ENCODE peak calls at places on chromosomes 6 and 20, in five cellular contexts. Q is mesenchymal stem cell, R is trophoblast cell, N is neuronal stem cell, J is IMR-90. U is an unnamed sample.

GRCh38 chr20:43982016-43982415 is 67.4 kb downstream of the TOX2 start:
- DNase-seq in Q (no peak), R (no peak), N (no peak), J (no peak), U (no peak)

GRCh38 chr6:57283096-57283495 is 34.3 kb upstream of the PRIM2 start:
- DNase-seq in Q (no peak), R (no peak), N (no peak), J (no peak), U (no peak)

GRCh38 chr6:17666646-17667045 is 40.1 kb downstream of the NUP153 start:
- DNase-seq in Q (no peak), R (no peak), N (no peak), J (no peak), U (no peak)

GRCh38 chr20:47705497-47705856 is 79.8 kb downstream of the SULF2 start:
- DNase-seq in Q (no peak), R (no peak), N (no peak), J (no peak), U (no peak)

GRCh38 chr20:41006126-41006935 is 22.3 kb upstream of the TOP1 start:
- DNase-seq in Q (no peak), R (no peak), N (no peak), J (no peak), U (no peak)

GRCh38 chr6:13553646-13554045 is 20.8 kb upstream of the SIRT5 start:
- DNase-seq in Q (no peak), R (peak; percentile 93), N (no peak), J (no peak), U (no peak)

GRCh38 chr6:79764758-79765157 is 133.6 kb downstream of the SH3BGRL2 start:
- DNase-seq in Q (no peak), R (no peak), N (no peak), J (no peak), U (no peak)

GRCh38 chr20:23225407-23226060 is 125.1 kb upstream of the NXT1 start:
- DNase-seq in Q (peak; percentile 98), R (peak; percentile 54), N (no peak), J (peak; percentile 82), U (no peak)

GRCh38 chr6:69907981-69908498 is 41.7 kb downstream of the COL19A1 start:
- DNase-seq in Q (peak; percentile 46), R (no peak), N (no peak), J (peak; percentile 26), U (no peak)

GRCh38 chr6:169799474-169799926 is 48.1 kb downstream of the ERMARD start:
- DNase-seq in Q (no peak), R (no peak), N (no peak), J (no peak), U (no peak)

GRCh38 chr6:26388441-26388840 is 5.5 kb downstream of the BTN2A2 start:
- DNase-seq in Q (peak; percentile 23), R (no peak), N (no peak), J (peak; percentile 71), U (no peak)

GRCh38 chr6:157879034-157879872 is 56.2 kb downstream of the SNX9 start:
- DNase-seq in Q (no peak), R (no peak), N (no peak), J (no peak), U (no peak)

GRCh38 chr20:10551732-10552724 is 116.9 kb downstream of the SLX4IP start:
- DNase-seq in Q (peak; percentile 33), R (no peak), N (peak; percentile 36), J (no peak), U (peak; percentile 53)

GRCh38 chr6:3368701-3369100 is 88.1 kb downstream of the SLC22A23 start:
- DNase-seq in Q (no peak), R (no peak), N (no peak), J (no peak), U (no peak)

GRCh38 chr20:22763257-22763906 is 179.0 kb upstream of the FOXA2 start:
- DNase-seq in Q (peak; percentile 50), R (peak; percentile 97), N (no peak), J (no peak), U (no peak)

GRCh38 chr6:73388800-73389512 is 5.7 kb upstream of the DDX43 start:
- DNase-seq in Q (peak; percentile 66), R (peak; percentile 99), N (peak; percentile 46), J (peak; percentile 51), U (peak; percentile 86)

GRCh38 chr6:122735618-122736017 is 43.9 kb upstream of the FABP7 start:
- DNase-seq in Q (no peak), R (peak; percentile 81), N (no peak), J (no peak), U (no peak)

GRCh38 chr6:52512199-52512598 is 64.7 kb downstream of the TRAM2 start:
- DNase-seq in Q (peak; percentile 93), R (peak; percentile 73), N (no peak), J (peak; percentile 88), U (no peak)

GRCh38 chr6:70956451-70957283 is at the start of gene B3GAT2:
- DNase-seq in Q (peak; percentile 41), R (peak; percentile 12), N (peak; percentile 50), J (peak; percentile 3), U (peak; percentile 64)

GRCh38 chr20:35048739-35049138 is 43.9 kb downstream of the TRPC4AP start:
- DNase-seq in Q (no peak), R (no peak), N (peak; percentile 9), J (no peak), U (no peak)

GRCh38 chr6:34543421-34543820 is 12.7 kb downstream of the SPDEF start:
- DNase-seq in Q (peak; percentile 41), R (no peak), N (no peak), J (peak; percentile 65), U (no peak)

GRCh38 chr6:3456794-3457709 is at the start of gene SLC22A23:
- DNase-seq in Q (no peak), R (peak; percentile 72), N (peak; percentile 86), J (no peak), U (peak; percentile 90)

GRCh38 chr20:57450419-57450818 is 59.2 kb downstream of the RBM38 start:
- DNase-seq in Q (no peak), R (no peak), N (no peak), J (peak; percentile 13), U (no peak)

GRCh38 chr6:131532476-131533108 is 40.4 kb upstream of the ARG1 start:
- DNase-seq in Q (no peak), R (no peak), N (no peak), J (peak; percentile 4), U (no peak)

GRCh38 chr6:167494698-167495435 is 170.0 kb downstream of the TTLL2 start:
- DNase-seq in Q (no peak), R (no peak), N (no peak), J (no peak), U (no peak)

GRCh38 chr6:167495506-167496391 is 170.9 kb downstream of the TTLL2 start:
- DNase-seq in Q (no peak), R (peak; percentile 20), N (no peak), J (no peak), U (no peak)

GRCh38 chr6:167492096-167492449 is 167.2 kb downstream of the TTLL2 start:
- DNase-seq in Q (no peak), R (no peak), N (no peak), J (no peak), U (no peak)

GRCh38 chr6:167493310-167493709 is 168.4 kb downstream of the TTLL2 start:
- DNase-seq in Q (no peak), R (no peak), N (no peak), J (no peak), U (no peak)

GRCh38 chr6:167493961-167494697 is 169.2 kb downstream of the TTLL2 start:
- DNase-seq in Q (no peak), R (no peak), N (no peak), J (no peak), U (no peak)
- H4K91ac ChIP-seq in Q (no peak overlapping the region), R (no peak overlapping the region), N (peak overlapping the region; percentile 11), J (no peak overlapping the region), U (no peak overlapping the region)

DNA sequence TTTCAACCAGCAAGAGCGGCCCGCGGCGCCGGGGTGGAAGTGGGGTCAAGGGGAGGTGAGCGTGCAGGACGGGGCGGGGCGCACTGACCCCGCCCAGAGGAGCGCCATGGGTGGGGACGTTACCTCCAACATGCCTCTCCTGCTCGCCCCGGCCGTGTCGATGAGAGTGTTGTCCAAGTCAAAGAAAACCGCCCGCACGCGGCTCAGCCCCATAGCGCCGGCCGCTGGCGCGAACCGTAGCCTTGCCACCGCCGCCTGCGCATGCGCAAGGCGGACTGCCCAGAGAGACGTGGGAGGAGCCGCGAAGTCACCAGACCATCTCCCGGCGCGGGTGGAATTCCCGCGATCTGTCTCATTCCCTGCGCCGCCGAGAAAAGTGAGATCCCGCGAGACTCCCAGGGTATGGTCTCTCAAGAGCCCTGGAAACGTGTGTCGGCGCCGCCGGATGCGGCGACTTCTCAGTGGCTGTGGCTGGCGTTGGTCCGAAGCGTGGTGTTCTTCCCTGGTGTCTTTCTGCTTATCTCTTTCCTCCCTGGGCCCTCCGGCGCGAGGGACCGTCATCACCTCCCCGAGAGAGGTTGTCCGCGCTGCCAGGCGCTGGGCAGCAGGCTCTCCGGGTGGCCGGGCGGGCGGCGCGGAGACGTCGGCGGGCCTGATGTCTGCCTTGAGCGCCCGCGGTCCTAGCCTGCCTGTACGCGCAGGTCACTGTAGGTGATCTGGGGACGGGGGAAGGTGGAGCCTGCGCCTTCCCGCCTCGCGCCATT is at the start of gene NANP:
- DNase-seq in Q (peak; percentile 99), R (peak; percentile 100), N (peak; percentile 93), J (peak; percentile 98), U (peak; percentile 94)
- H4K8ac ChIP-seq in Q (peak within 1 kb of the TSS; percentile 99), R (peak within 1 kb of the TSS; percentile 95), N (peak within 1 kb of the TSS; percentile 95), J (peak within 1 kb of the TSS; percentile 95), U (peak within 1 kb of the TSS; percentile 86)

DNA sequence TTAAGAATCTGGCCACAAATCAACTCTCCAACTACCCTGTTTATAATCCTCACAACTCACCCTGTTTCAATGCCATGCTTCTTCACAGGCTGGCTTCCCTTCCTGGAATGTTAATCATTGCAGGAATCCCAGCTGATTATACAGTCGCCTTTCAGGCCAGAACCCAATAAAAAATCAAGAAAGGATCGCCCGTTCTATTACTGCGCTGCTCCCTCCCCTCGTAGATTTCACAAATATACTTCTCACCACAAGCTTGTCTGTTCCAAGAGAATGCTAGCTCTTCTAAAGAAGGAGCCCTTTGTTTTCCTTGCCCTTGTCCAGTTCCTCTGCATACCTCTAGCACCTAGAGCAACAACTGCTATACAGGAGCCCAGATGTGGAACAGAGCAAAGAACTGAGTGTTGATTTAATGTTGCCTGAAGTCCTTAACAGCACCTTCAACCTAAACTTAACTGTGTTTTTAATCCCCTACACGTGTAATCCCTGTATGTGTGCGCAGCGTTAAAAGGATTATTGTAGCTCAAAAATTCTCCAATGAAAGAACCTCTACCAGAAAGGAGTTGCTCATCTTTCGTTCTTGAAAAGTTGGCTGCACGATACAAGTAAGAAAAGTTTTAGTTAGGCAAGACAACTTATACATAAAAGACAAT is 988 bp downstream of the ECHDC1 start:
- DNase-seq in Q (peak; percentile 51), R (peak; percentile 49), N (peak; percentile 39), J (peak; percentile 54), U (peak; percentile 32)
- H2BK5ac ChIP-seq in Q (no peak overlapping the region), R (no peak overlapping the region), N (no peak overlapping the region), J (peak overlapping the region; percentile 84), U (no peak overlapping the region)

DNA sequence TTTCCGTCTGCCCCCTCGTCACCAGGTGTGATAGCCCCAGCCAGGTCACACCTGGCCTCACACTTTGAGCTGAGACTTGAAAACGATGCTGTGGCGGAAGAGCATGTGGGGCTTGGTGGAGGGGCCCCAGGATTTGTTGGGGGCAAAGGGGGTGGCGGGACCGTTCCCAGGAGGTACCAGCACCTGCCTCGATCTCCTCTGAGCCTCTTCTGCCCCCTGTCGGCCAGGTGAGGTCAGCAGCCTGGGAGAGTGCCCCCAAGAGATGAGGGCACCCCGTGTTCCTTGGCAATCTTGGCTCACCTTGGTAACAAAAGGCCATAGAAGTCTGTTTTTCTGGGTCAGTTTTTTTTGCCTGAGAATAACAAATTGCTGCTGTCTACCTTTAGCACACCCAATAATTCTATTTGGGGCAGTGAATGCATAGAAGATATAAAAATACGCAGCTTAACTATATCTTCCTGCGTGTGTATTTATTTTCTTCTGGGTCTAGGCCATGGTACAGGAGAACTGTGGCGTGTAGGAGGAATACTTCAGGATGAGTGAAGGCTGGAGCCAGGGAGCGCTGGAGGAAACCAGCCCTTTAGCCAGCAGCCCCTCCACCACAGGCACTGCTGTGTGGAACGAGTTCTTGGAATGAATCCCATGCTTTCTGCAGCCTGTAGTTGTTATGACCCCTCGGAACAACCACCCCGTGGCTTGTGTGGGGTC is 25.2 kb downstream of the SPATA2 start:
- DNase-seq in Q (no peak), R (no peak), N (no peak), J (no peak), U (no peak)
- H4K91ac ChIP-seq in Q (no peak overlapping the region), R (no peak overlapping the region), N (no peak overlapping the region), J (no peak overlapping the region), U (no peak overlapping the region)